ENCODE peak calls at places on chromosomes 12 and 14, in eight cellular contexts. A, R, Y, D, U, L, Q and I are unnamed samples.
A peak's percentile ranks its signal among the peaks of the same experiment; 100 is the strongest.

GRCh38 chr12:132427177-132427725 is 62.7 kb upstream of the FBRSL1 start:
- DNase-seq in Q (no peak), A (no peak), D (no peak), U (no peak), L (no peak), R (no peak), Y (no peak), I (no peak)

GRCh38 chr12:96136129-96136528 is 58.0 kb upstream of the ELK3 start:
- DNase-seq in Y (peak; percentile 3), U (no peak), D (no peak), L (no peak), R (no peak), A (no peak), Q (no peak), I (no peak)

GRCh38 chr12:76441016-76441415 is 92.8 kb upstream of the BBS10 start:
- DNase-seq in Y (no peak), U (no peak), L (no peak), D (no peak), Q (no peak), A (no peak), R (no peak), I (no peak)

GRCh38 chr12:113634982-113635381 is 163.3 kb upstream of the LHX5 start:
- DNase-seq in A (no peak), Y (no peak), Q (no peak), L (no peak), U (no peak), D (no peak), R (no peak), I (no peak)

GRCh38 chr12:64123448-64123847 is 98.6 kb downstream of the KICS2 start:
- DNase-seq in U (no peak), D (no peak), R (no peak), L (no peak), Y (no peak), A (no peak), Q (no peak), I (no peak)

GRCh38 chr14:53942970-53943750 is 13.5 kb downstream of the BMP4 start:
- DNase-seq in R (no peak), Y (no peak), L (no peak), Q (no peak), D (no peak), A (no peak), U (no peak), I (no peak)

GRCh38 chr14:104280085-104280901 is 141.9 kb downstream of the KIF26A start:
- DNase-seq in L (no peak), D (no peak), Q (no peak), Y (no peak), R (no peak), A (no peak), U (no peak), I (no peak)

GRCh38 chr14:44180975-44181374 is 326.1 kb downstream of the FSCB start:
- DNase-seq in Y (no peak), R (no peak), A (no peak), U (no peak), L (no peak), D (no peak), Q (no peak), I (no peak)

GRCh38 chr14:50381823-50382287 is 14.8 kb downstream of the CDKL1 start:
- DNase-seq in A (no peak), Y (no peak), U (no peak), L (no peak), D (no peak), Q (no peak), R (no peak), I (no peak)

GRCh38 chr12:109461049-109461845 is 15.9 kb downstream of the KCTD10 start:
- DNase-seq in U (no peak), Y (peak; percentile 28), Q (no peak), L (peak; percentile 91), D (no peak), R (no peak), A (no peak), I (no peak)

GRCh38 chr12:122788387-122788786 is 14.0 kb downstream of the CCDC62 start:
- DNase-seq in U (no peak), D (no peak), Q (no peak), Y (no peak), A (no peak), R (no peak), L (no peak), I (no peak)

GRCh38 chr14:68501621-68502052 is 291.2 kb downstream of the ZFP36L1 start:
- DNase-seq in Q (no peak), R (no peak), Y (no peak), L (no peak), U (no peak), D (no peak), A (no peak), I (no peak)

GRCh38 chr12:4330203-4330602 is 9.2 kb downstream of the TIGAR start:
- DNase-seq in A (no peak), Q (no peak), Y (no peak), U (no peak), L (no peak), R (no peak), D (no peak), I (no peak)

GRCh38 chr12:18589316-18589715 is 148.5 kb downstream of the PLCZ1 start:
- DNase-seq in D (no peak), A (no peak), R (no peak), Q (no peak), U (no peak), L (no peak), Y (no peak), I (no peak)

GRCh38 chr12:9244894-9245293 is 36.7 kb upstream of the PZP start:
- DNase-seq in Q (no peak), L (no peak), Y (no peak), R (no peak), A (no peak), D (no peak), U (peak; percentile 24), I (peak; percentile 31)

GRCh38 chr12:111352300-111352993 is 16.4 kb downstream of the PHETA1 start:
- DNase-seq in A (no peak), D (no peak), R (no peak), Q (no peak), U (no peak), Y (no peak), L (no peak), I (no peak)

GRCh38 chr12:50120521-50120920 is 8.5 kb downstream of the COX14 start:
- DNase-seq in U (no peak), A (no peak), Y (no peak), R (no peak), D (no peak), Q (no peak), L (no peak), I (no peak)

GRCh38 chr12:15928870-15929571 is 17.9 kb downstream of the DERA start:
- DNase-seq in U (peak; percentile 34), A (no peak), Q (no peak), R (no peak), L (no peak), D (no peak), Y (peak; percentile 62), I (no peak)

GRCh38 chr14:50545618-50546017 is 13.2 kb upstream of the MAP4K5 start:
- DNase-seq in A (no peak), Q (no peak), L (no peak), U (no peak), R (no peak), D (no peak), Y (no peak), I (no peak)

GRCh38 chr14:55730602-55731001 is 150.6 kb downstream of the KTN1 start:
- DNase-seq in A (no peak), R (no peak), D (no peak), Q (no peak), L (peak; percentile 17), U (no peak), Y (no peak), I (no peak)

GRCh38 chr14:55071870-55072640 is 20.6 kb downstream of the MAPK1IP1L start:
- DNase-seq in D (no peak), U (peak; percentile 92), Q (peak; percentile 57), Y (no peak), A (no peak), L (no peak), R (no peak), I (no peak)

GRCh38 chr12:15268927-15269552 is 47.8 kb upstream of the RERG start:
- DNase-seq in L (peak; percentile 67), D (peak; percentile 61), A (peak; percentile 2), U (no peak), Y (peak; percentile 71), R (peak; percentile 22), Q (peak; percentile 57), I (peak; percentile 24)

GRCh38 chr14:90715993-90716392 is 100.2 kb downstream of the TTC7B start:
- DNase-seq in Q (no peak), A (no peak), U (no peak), R (no peak), L (no peak), D (no peak), Y (no peak), I (no peak)

GRCh38 chr12:51028811-51029146 is 2.6 kb upstream of the SLC11A2 start:
- DNase-seq in R (no peak), Q (no peak), A (no peak), D (no peak), L (no peak), U (no peak), Y (no peak), I (no peak)

GRCh38 chr14:101008631-101009336 is 105.3 kb upstream of the RTL1 start:
- DNase-seq in R (no peak), D (no peak), Q (no peak), A (no peak), Y (no peak), U (no peak), L (no peak), I (no peak)

GRCh38 chr14:22502007-22502406 is 87.0 kb downstream of the DAD1 start:
- DNase-seq in U (no peak), D (no peak), L (no peak), R (no peak), Y (no peak), Q (no peak), A (no peak), I (no peak)

GRCh38 chr14:24982472-24983155 is 67.3 kb downstream of the STXBP6 start:
- DNase-seq in L (no peak), D (no peak), A (no peak), Y (no peak), R (no peak), U (no peak), Q (no peak), I (no peak)

GRCh38 chr12:70365648-70366518 is at the start of gene KCNMB4:
- DNase-seq in D (no peak), Y (peak; percentile 87), U (peak; percentile 7), L (no peak), R (peak; percentile 68), A (peak; percentile 20), Q (peak; percentile 65), I (no peak)

GRCh38 chr14:77376380-77376770 is 519 bp downstream of the TMED8 start:
- DNase-seq in U (no peak), R (no peak), L (no peak), Y (no peak), A (no peak), Q (peak; percentile 2), D (no peak), I (no peak)

GRCh38 chr14:54901380-54902142 is 1.1 kb downstream of the GCH1 start:
- DNase-seq in Y (no peak), L (no peak), A (no peak), U (no peak), R (no peak), D (no peak), Q (peak; percentile 6), I (no peak)

GRCh38 chr12:52142431-52142830 is 49.4 kb downstream of the KRT80 start:
- DNase-seq in A (no peak), Q (no peak), R (no peak), D (no peak), U (no peak), Y (no peak), L (no peak), I (no peak)